ENCODE peak calls at places on chromosomes 3 and 15, in seven cellular contexts. E is left ventricle myocardium inferior, K is SK-N-SH, J is AG04450, Y is tibial nerve, W is GM06990, N is neural progenitor cell. L is an unnamed sample.

GRCh38 chr3:34619990-34620389 is 821.6 kb downstream of the PDCD6IP start:
- DNase-seq in E (no peak), J (no peak), K (no peak), Y (no peak), N (peak), W (no peak), L (no peak)

GRCh38 chr3:122146466-122146865 is 37.0 kb upstream of the CASR start:
- DNase-seq in N (no peak), Y (no peak), E (no peak), J (no peak), W (peak), K (no peak), L (peak)

GRCh38 chr3:185152433-185153169 is at the start of gene C3orf70:
- DNase-seq in J (no peak), K (peak), Y (no peak), E (peak), W (peak), N (peak), L (no peak)

GRCh38 chr3:194455481-194455880 is 31.3 kb downstream of the ATP13A3 start:
- DNase-seq in Y (no peak), E (no peak), J (no peak), K (no peak), N (no peak), W (no peak), L (no peak)

GRCh38 chr3:36866358-36866757 is 78.5 kb downstream of the TRANK1 start:
- DNase-seq in J (no peak), E (no peak), K (no peak), N (no peak), W (no peak), Y (no peak), L (no peak)

GRCh38 chr15:45943255-45943654 is 308.4 kb downstream of the SQOR start:
- DNase-seq in J (no peak), K (no peak), N (peak), W (no peak), E (no peak), Y (no peak), L (peak)

GRCh38 chr3:69033470-69033869 is 18.7 kb downstream of the TMF1 start:
- DNase-seq in N (no peak), W (no peak), E (no peak), J (no peak), Y (no peak), K (no peak), L (no peak)

GRCh38 chr15:52527898-52528464 is 699 bp downstream of the MYO5A start:
- DNase-seq in W (no peak), J (no peak), Y (peak), E (no peak), K (peak), N (peak), L (no peak)

GRCh38 chr15:60535265-60535664 is 56.3 kb upstream of the ICE2 start:
- DNase-seq in K (no peak), J (no peak), N (peak), E (no peak), Y (no peak), W (no peak), L (no peak)

GRCh38 chr15:81297147-81297572 is 26.8 kb downstream of the STARD5 start:
- DNase-seq in Y (no peak), K (no peak), W (no peak), E (no peak), J (no peak), N (no peak), L (no peak)

GRCh38 chr3:13607821-13608620 is 59.1 kb downstream of the FBLN2 start:
- DNase-seq in W (no peak), E (no peak), J (no peak), Y (no peak), N (no peak), K (no peak), L (no peak)

GRCh38 chr3:25424238-25425013 is 3.6 kb upstream of the RARB start:
- DNase-seq in Y (no peak), N (no peak), K (peak), J (no peak), W (no peak), E (no peak), L (no peak)

GRCh38 chr3:45528429-45528828 is 66.1 kb upstream of the LIMD1 start:
- DNase-seq in N (no peak), Y (no peak), J (no peak), W (no peak), E (no peak), K (no peak), L (no peak)

GRCh38 chr15:89531796-89532537 is 35.6 kb upstream of the RHCG start:
- DNase-seq in K (no peak), N (no peak), W (no peak), E (no peak), Y (no peak), J (no peak), L (no peak)

GRCh38 chr15:50940506-50940905 is 32.0 kb downstream of the AP4E1 start:
- DNase-seq in Y (no peak), W (no peak), E (no peak), N (no peak), K (no peak), J (no peak), L (no peak)

GRCh38 chr3:4508048-4508981 is 15.2 kb downstream of the ITPR1 start:
- DNase-seq in K (no peak), N (peak), W (peak), E (no peak), J (no peak), Y (no peak), L (no peak)
- H3K4me3 ChIP-seq in K (no peak), N (no peak), W (no peak), E (no peak), J (no peak), Y (no peak), L (no peak)

DNA sequence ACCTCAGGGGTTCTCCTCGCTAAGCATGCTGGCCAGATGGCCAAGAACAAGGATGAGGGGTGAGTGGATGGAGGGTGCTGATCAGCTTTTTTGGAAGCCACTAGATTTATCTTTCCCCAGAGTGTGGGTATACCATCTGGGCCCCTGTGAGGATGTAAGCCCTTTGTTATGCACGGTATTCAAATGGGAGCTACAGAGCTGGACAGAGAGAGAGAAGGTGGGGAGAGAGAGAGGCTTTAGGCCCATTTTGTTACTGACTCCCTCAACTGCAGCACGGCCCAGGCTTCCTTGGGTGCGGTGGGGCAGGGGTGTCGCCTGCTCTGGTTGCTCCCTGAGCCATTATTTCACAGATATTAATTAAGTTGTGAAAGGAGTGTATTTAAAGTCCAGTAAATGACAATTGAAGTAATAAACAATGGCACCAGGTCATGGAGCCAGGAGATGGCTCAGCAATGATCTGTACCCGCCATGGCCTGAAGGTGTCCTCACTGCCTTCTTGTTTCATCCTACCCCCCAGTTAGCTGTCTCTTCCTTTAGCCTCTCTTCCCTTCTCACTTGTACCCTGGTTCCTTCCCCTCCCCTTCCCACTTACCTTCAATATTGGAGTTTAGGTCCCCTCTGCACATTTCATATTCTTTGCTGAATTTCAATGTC is 158.0 kb downstream of the CLSTN2 start:
- DNase-seq in K (peak), N (peak), E (no peak), J (no peak), Y (no peak), W (no peak), L (no peak)
- TF ChIP-seq CTCF in K (no peak), N (peak), E (peak), J (no peak), Y (no peak), W (peak), L (peak)

DNA sequence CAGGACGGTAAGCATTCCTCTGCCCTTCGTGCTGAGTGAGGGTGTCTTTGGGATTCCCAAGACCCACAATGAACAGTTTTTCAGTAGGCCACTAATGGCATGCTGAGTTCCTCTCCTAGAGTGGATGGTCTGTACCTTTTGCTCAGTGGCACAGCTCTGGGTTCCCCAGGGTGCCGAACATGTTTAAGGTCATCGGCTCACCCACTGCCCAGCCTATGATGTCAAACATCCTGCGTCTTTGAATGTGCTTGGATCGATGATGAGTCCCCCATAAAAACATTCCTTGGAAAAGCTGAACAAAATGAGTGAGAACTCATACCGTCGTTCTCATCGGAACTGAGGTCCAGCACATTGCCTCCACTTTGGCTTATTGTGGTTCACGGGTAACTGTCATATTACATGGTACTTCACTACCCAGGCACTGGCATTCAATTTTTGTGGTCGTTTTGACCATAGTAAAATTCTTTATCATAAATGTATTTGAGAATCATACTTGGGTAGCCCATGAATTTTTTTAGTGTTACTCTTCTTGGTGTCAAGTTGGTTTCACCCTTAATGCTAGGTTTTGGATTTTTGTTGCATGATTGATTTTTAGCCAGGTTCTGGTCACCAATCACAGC is 118.2 kb downstream of the SNRPN start:
- DNase-seq in N (no peak), J (no peak), E (no peak), Y (no peak), W (no peak), K (no peak), L (no peak)
- H3K4me3 ChIP-seq in N (no peak), J (no peak), E (no peak), Y (no peak), W (no peak), K (no peak), L (no peak)

GRCh38 chr15:101068961-101069734 is 150.0 kb downstream of the LRRK1 start:
- DNase-seq in N (peak), J (no peak), Y (no peak), W (no peak), K (no peak), E (no peak), L (no peak)
- TF ChIP-seq CTCF in N (peak), J (peak), Y (no peak), W (no peak), K (no peak), E (no peak), L (no peak)

GRCh38 chr15:92898988-92899909 is 875 bp upstream of the CHD2 start:
- DNase-seq in J (no peak), K (no peak), W (no peak), E (no peak), N (peak), Y (no peak), L (no peak)
- H3K4me3 ChIP-seq in J (no peak), K (peak), W (no peak), E (peak), N (peak), Y (no peak), L (no peak)

GRCh38 chr15:31377030-31377429 is 50.4 kb downstream of the KLF13 start:
- DNase-seq in E (peak), Y (no peak), J (no peak), N (no peak), W (no peak), K (no peak), L (no peak)
- TF ChIP-seq CTCF in E (no peak), Y (no peak), J (no peak), N (no peak), W (no peak), K (no peak), L (no peak)

GRCh38 chr3:172177046-172177445 is 137.7 kb downstream of the FNDC3B start:
- DNase-seq in Y (peak), E (no peak), K (no peak), N (no peak), J (no peak), W (no peak), L (no peak)

GRCh38 chr3:172175254-172175599 is 135.8 kb downstream of the FNDC3B start:
- DNase-seq in E (no peak), Y (no peak), J (no peak), N (no peak), W (no peak), K (no peak), L (no peak)

GRCh38 chr3:172173316-172174271 is 134.2 kb downstream of the FNDC3B start:
- DNase-seq in E (no peak), N (no peak), Y (no peak), K (no peak), J (no peak), W (no peak), L (no peak)

GRCh38 chr3:172176385-172176784 is 137.0 kb downstream of the FNDC3B start:
- DNase-seq in W (no peak), K (no peak), E (no peak), Y (no peak), J (no peak), N (peak), L (no peak)

GRCh38 chr3:172174396-172175253 is 135.2 kb downstream of the FNDC3B start:
- DNase-seq in W (no peak), K (peak), N (peak), E (no peak), J (no peak), Y (no peak), L (no peak)
- H3K4me3 ChIP-seq in W (no peak), K (no peak), N (peak), E (no peak), J (no peak), Y (no peak), L (no peak)

GRCh38 chr3:183085634-183086390 is 13.5 kb downstream of the MCCC1 start:
- DNase-seq in E (no peak), J (no peak), W (no peak), N (peak), K (peak), Y (no peak), L (no peak)
- TF ChIP-seq CTCF in E (peak), J (peak), W (peak), N (peak), K (peak), Y (no peak), L (peak)